ENCODE peak calls at places on chromosomes 7 and 10, in six cellular contexts. One of them, this sample, is unnamed.
A peak's percentile ranks its signal among the peaks of the same experiment; 100 is the strongest.

GRCh38 chr7:158824028-158824427 is 5.3 kb downstream of the ESYT2 start:
- DNase-seq in stomach: no peak
- DNase-seq in PC-9: no peak
- DNase-seq in breast epithelium: no peak
- DNase-seq in NT2/D1: no peak
- DNase-seq in naive B cell: no peak
- DNase-seq in this sample: no peak

GRCh38 chr10:107894521-107894920 is 730.0 kb upstream of the SORCS1 start:
- DNase-seq in stomach: no peak
- DNase-seq in PC-9: no peak
- DNase-seq in breast epithelium: no peak
- DNase-seq in NT2/D1: no peak
- DNase-seq in naive B cell: no peak
- DNase-seq in this sample: no peak

GRCh38 chr7:30412810-30413504 is 65.6 kb downstream of the NOD1 start:
- DNase-seq in stomach: peak; percentile 43
- DNase-seq in PC-9: peak; percentile 80
- DNase-seq in breast epithelium: no peak
- DNase-seq in NT2/D1: peak; percentile 84
- DNase-seq in naive B cell: no peak
- DNase-seq in this sample: no peak

GRCh38 chr10:132495231-132495630 is 42.4 kb upstream of the INPP5A start:
- DNase-seq in stomach: no peak
- DNase-seq in PC-9: no peak
- DNase-seq in breast epithelium: no peak
- DNase-seq in NT2/D1: no peak
- DNase-seq in naive B cell: no peak
- DNase-seq in this sample: no peak

GRCh38 chr10:119688033-119688508 is 36.9 kb downstream of the BAG3 start:
- DNase-seq in stomach: no peak
- DNase-seq in PC-9: no peak
- DNase-seq in breast epithelium: no peak
- DNase-seq in NT2/D1: peak; percentile 22
- DNase-seq in naive B cell: peak; percentile 20
- DNase-seq in this sample: no peak

GRCh38 chr10:71222541-71223364 is 10.4 kb downstream of the UNC5B start:
- DNase-seq in stomach: peak; percentile 18
- DNase-seq in PC-9: no peak
- DNase-seq in breast epithelium: peak; percentile 28
- DNase-seq in NT2/D1: no peak
- DNase-seq in naive B cell: no peak
- DNase-seq in this sample: no peak

GRCh38 chr10:100930368-100930767 is 17.6 kb downstream of the SLF2 start:
- DNase-seq in stomach: no peak
- DNase-seq in PC-9: no peak
- DNase-seq in breast epithelium: no peak
- DNase-seq in NT2/D1: no peak
- DNase-seq in naive B cell: no peak
- DNase-seq in this sample: no peak

GRCh38 chr10:103277713-103278299 is 868 bp downstream of the INA start:
- DNase-seq in stomach: no peak
- DNase-seq in PC-9: no peak
- DNase-seq in breast epithelium: no peak
- DNase-seq in NT2/D1: no peak
- DNase-seq in naive B cell: no peak
- DNase-seq in this sample: no peak

GRCh38 chr7:23544913-23545354 is 13.2 kb upstream of the TRA2A start:
- DNase-seq in stomach: no peak
- DNase-seq in PC-9: peak; percentile 78
- DNase-seq in breast epithelium: no peak
- DNase-seq in NT2/D1: peak; percentile 49
- DNase-seq in naive B cell: peak; percentile 33
- DNase-seq in this sample: no peak

GRCh38 chr7:4681218-4681851 is 760 bp upstream of the FOXK1 start:
- DNase-seq in stomach: no peak
- DNase-seq in PC-9: no peak
- DNase-seq in breast epithelium: no peak
- DNase-seq in NT2/D1: no peak
- DNase-seq in naive B cell: no peak
- DNase-seq in this sample: no peak

GRCh38 chr10:101896466-101896865 is 52.9 kb upstream of the KCNIP2 start:
- DNase-seq in stomach: no peak
- DNase-seq in PC-9: no peak
- DNase-seq in breast epithelium: no peak
- DNase-seq in NT2/D1: no peak
- DNase-seq in naive B cell: no peak
- DNase-seq in this sample: no peak

GRCh38 chr7:143003393-143004051 is 23.4 kb downstream of the OR9A2 start:
- DNase-seq in stomach: no peak
- DNase-seq in PC-9: peak; percentile 38
- DNase-seq in breast epithelium: no peak
- DNase-seq in NT2/D1: peak; percentile 27
- DNase-seq in naive B cell: peak; percentile 55
- DNase-seq in this sample: no peak

GRCh38 chr7:93044147-93044810 is 73.5 kb downstream of the SAMD9 start:
- DNase-seq in stomach: no peak
- DNase-seq in PC-9: peak; percentile 20
- DNase-seq in breast epithelium: no peak
- DNase-seq in NT2/D1: peak; percentile 74
- DNase-seq in naive B cell: no peak
- DNase-seq in this sample: no peak

GRCh38 chr10:3091346-3091787 is 24.0 kb downstream of the PFKP start:
- DNase-seq in stomach: peak; percentile 75
- DNase-seq in PC-9: peak; percentile 96
- DNase-seq in breast epithelium: no peak
- DNase-seq in NT2/D1: no peak
- DNase-seq in naive B cell: no peak
- DNase-seq in this sample: no peak

GRCh38 chr7:92695308-92696261 is 105.4 kb upstream of the FAM133B start:
- DNase-seq in stomach: peak; percentile 87
- DNase-seq in PC-9: peak; percentile 78
- DNase-seq in breast epithelium: no peak
- DNase-seq in NT2/D1: peak; percentile 54
- DNase-seq in naive B cell: no peak
- DNase-seq in this sample: no peak

GRCh38 chr7:151888079-151888673 is 11.3 kb upstream of the PRKAG2 start:
- DNase-seq in stomach: no peak
- DNase-seq in PC-9: no peak
- DNase-seq in breast epithelium: no peak
- DNase-seq in NT2/D1: no peak
- DNase-seq in naive B cell: no peak
- DNase-seq in this sample: no peak

GRCh38 chr7:44145419-44145968 is 4.4 kb upstream of the MYL7 start:
- DNase-seq in stomach: no peak
- DNase-seq in PC-9: no peak
- DNase-seq in breast epithelium: peak; percentile 46
- DNase-seq in NT2/D1: no peak
- DNase-seq in naive B cell: peak; percentile 36
- DNase-seq in this sample: no peak

GRCh38 chr10:124522903-124523260 is 61.3 kb downstream of the LHPP start:
- DNase-seq in stomach: peak; percentile 36
- DNase-seq in PC-9: no peak
- DNase-seq in breast epithelium: no peak
- DNase-seq in NT2/D1: no peak
- DNase-seq in naive B cell: no peak
- DNase-seq in this sample: no peak

GRCh38 chr10:44033008-44033407 is 351.9 kb downstream of the CXCL12 start:
- DNase-seq in stomach: no peak
- DNase-seq in PC-9: no peak
- DNase-seq in breast epithelium: no peak
- DNase-seq in NT2/D1: no peak
- DNase-seq in naive B cell: no peak
- DNase-seq in this sample: no peak

GRCh38 chr7:70143089-70144044 is 545.1 kb downstream of the AUTS2 start:
- DNase-seq in stomach: no peak
- DNase-seq in PC-9: no peak
- DNase-seq in breast epithelium: no peak
- DNase-seq in NT2/D1: no peak
- DNase-seq in naive B cell: no peak
- DNase-seq in this sample: no peak

GRCh38 chr7:86926732-86927131 is 132.7 kb downstream of the ELAPOR2 start:
- DNase-seq in stomach: peak; percentile 26
- DNase-seq in PC-9: no peak
- DNase-seq in breast epithelium: no peak
- DNase-seq in NT2/D1: peak; percentile 36
- DNase-seq in naive B cell: peak; percentile 29
- DNase-seq in this sample: no peak

GRCh38 chr7:157785021-157785441 is 448.2 kb downstream of the DNAJB6 start:
- DNase-seq in stomach: no peak
- DNase-seq in PC-9: no peak
- DNase-seq in breast epithelium: no peak
- DNase-seq in NT2/D1: no peak
- DNase-seq in naive B cell: no peak
- DNase-seq in this sample: peak; percentile 14

GRCh38 chr7:45888185-45888992 is at the start of gene IGFBP1:
- DNase-seq in stomach: no peak
- DNase-seq in PC-9: peak; percentile 40
- DNase-seq in breast epithelium: no peak
- DNase-seq in NT2/D1: no peak
- DNase-seq in naive B cell: no peak
- DNase-seq in this sample: no peak

GRCh38 chr7:99308461-99309074 is 17.1 kb upstream of the ARPC1A start:
- DNase-seq in stomach: peak; percentile 57
- DNase-seq in PC-9: peak; percentile 52
- DNase-seq in breast epithelium: no peak
- DNase-seq in NT2/D1: no peak
- DNase-seq in naive B cell: no peak
- DNase-seq in this sample: no peak

GRCh38 chr10:87775766-87776165 is 42.3 kb downstream of the ATAD1 start:
- DNase-seq in stomach: no peak
- DNase-seq in PC-9: no peak
- DNase-seq in breast epithelium: no peak
- DNase-seq in NT2/D1: no peak
- DNase-seq in naive B cell: no peak
- DNase-seq in this sample: no peak